ENCODE peak calls at places on chromosome 17, in ten cellular contexts. One of them, this sample, is unnamed.

GRCh38 chr17:61248399-61248798 is 151.2 kb upstream of the TBX2 start:
- DNase-seq in progenitor cell of endocrine pancreas: no peak
- DNase-seq in H1: no peak
- DNase-seq in mammary epithelial cell: no peak
- DNase-seq in endodermal cell: no peak
- DNase-seq in HFF-Myc: no peak
- DNase-seq in right lobe of liver: no peak
- DNase-seq in Calu3: no peak
- DNase-seq in GM20000: no peak
- DNase-seq in astrocyte of the spinal cord: peak
- DNase-seq in this sample: no peak

GRCh38 chr17:74435775-74436359 is 4.0 kb downstream of the GPRC5C start:
- DNase-seq in progenitor cell of endocrine pancreas: no peak
- DNase-seq in H1: no peak
- DNase-seq in mammary epithelial cell: no peak
- DNase-seq in endodermal cell: peak
- DNase-seq in HFF-Myc: no peak
- DNase-seq in right lobe of liver: no peak
- DNase-seq in Calu3: no peak
- DNase-seq in GM20000: no peak
- DNase-seq in astrocyte of the spinal cord: no peak
- DNase-seq in this sample: no peak

GRCh38 chr17:60006160-60006559 is 41.6 kb upstream of the RNFT1 start:
- DNase-seq in progenitor cell of endocrine pancreas: no peak
- DNase-seq in H1: no peak
- DNase-seq in mammary epithelial cell: no peak
- DNase-seq in endodermal cell: peak
- DNase-seq in HFF-Myc: no peak
- DNase-seq in right lobe of liver: no peak
- DNase-seq in Calu3: no peak
- DNase-seq in GM20000: no peak
- DNase-seq in astrocyte of the spinal cord: no peak
- DNase-seq in this sample: no peak

GRCh38 chr17:10149573-10150399 is 48.6 kb downstream of the GAS7 start:
- DNase-seq in progenitor cell of endocrine pancreas: no peak
- DNase-seq in H1: no peak
- DNase-seq in mammary epithelial cell: peak
- DNase-seq in endodermal cell: no peak
- DNase-seq in HFF-Myc: peak
- DNase-seq in right lobe of liver: no peak
- DNase-seq in Calu3: peak
- DNase-seq in GM20000: peak
- DNase-seq in astrocyte of the spinal cord: peak
- DNase-seq in this sample: peak

GRCh38 chr17:17004251-17004996 is 32.5 kb upstream of the TNFRSF13B start:
- DNase-seq in progenitor cell of endocrine pancreas: no peak
- DNase-seq in H1: no peak
- DNase-seq in mammary epithelial cell: no peak
- DNase-seq in endodermal cell: peak
- DNase-seq in HFF-Myc: no peak
- DNase-seq in right lobe of liver: no peak
- DNase-seq in Calu3: no peak
- DNase-seq in GM20000: no peak
- DNase-seq in astrocyte of the spinal cord: no peak
- DNase-seq in this sample: no peak

GRCh38 chr17:36980281-36980761 is 31.6 kb downstream of the AATF start:
- DNase-seq in progenitor cell of endocrine pancreas: no peak
- DNase-seq in H1: no peak
- DNase-seq in mammary epithelial cell: no peak
- DNase-seq in endodermal cell: no peak
- DNase-seq in HFF-Myc: peak
- DNase-seq in right lobe of liver: no peak
- DNase-seq in Calu3: no peak
- DNase-seq in GM20000: no peak
- DNase-seq in astrocyte of the spinal cord: peak
- DNase-seq in this sample: no peak

GRCh38 chr17:30344283-30345088 is 10.6 kb upstream of the TMIGD1 start:
- DNase-seq in progenitor cell of endocrine pancreas: peak
- DNase-seq in H1: no peak
- DNase-seq in mammary epithelial cell: peak
- DNase-seq in endodermal cell: no peak
- DNase-seq in HFF-Myc: no peak
- DNase-seq in right lobe of liver: peak
- DNase-seq in Calu3: peak
- DNase-seq in GM20000: no peak
- DNase-seq in astrocyte of the spinal cord: peak
- DNase-seq in this sample: no peak

GRCh38 chr17:65131946-65132345 is 5.2 kb upstream of the RGS9 start:
- DNase-seq in progenitor cell of endocrine pancreas: no peak
- DNase-seq in H1: no peak
- DNase-seq in mammary epithelial cell: peak
- DNase-seq in endodermal cell: no peak
- DNase-seq in HFF-Myc: peak
- DNase-seq in right lobe of liver: peak
- DNase-seq in Calu3: no peak
- DNase-seq in GM20000: no peak
- DNase-seq in astrocyte of the spinal cord: peak
- DNase-seq in this sample: no peak

GRCh38 chr17:39981207-39982068 is 831 bp downstream of the PSMD3 start:
- DNase-seq in progenitor cell of endocrine pancreas: no peak
- DNase-seq in H1: no peak
- DNase-seq in mammary epithelial cell: no peak
- DNase-seq in endodermal cell: no peak
- DNase-seq in HFF-Myc: no peak
- DNase-seq in right lobe of liver: no peak
- DNase-seq in Calu3: no peak
- DNase-seq in GM20000: no peak
- DNase-seq in astrocyte of the spinal cord: peak
- DNase-seq in this sample: no peak

GRCh38 chr17:39980402-39981206 is at the start of gene PSMD3:
- DNase-seq in progenitor cell of endocrine pancreas: peak
- DNase-seq in H1: peak
- DNase-seq in mammary epithelial cell: peak
- DNase-seq in endodermal cell: peak
- DNase-seq in HFF-Myc: peak
- DNase-seq in right lobe of liver: peak
- DNase-seq in Calu3: peak
- DNase-seq in GM20000: peak
- DNase-seq in astrocyte of the spinal cord: peak
- DNase-seq in this sample: peak

GRCh38 chr17:39979021-39979660 is 1.5 kb upstream of the PSMD3 start:
- DNase-seq in progenitor cell of endocrine pancreas: no peak
- DNase-seq in H1: no peak
- DNase-seq in mammary epithelial cell: peak
- DNase-seq in endodermal cell: no peak
- DNase-seq in HFF-Myc: no peak
- DNase-seq in right lobe of liver: no peak
- DNase-seq in Calu3: no peak
- DNase-seq in GM20000: no peak
- DNase-seq in astrocyte of the spinal cord: peak
- DNase-seq in this sample: no peak

GRCh38 chr17:39982069-39982371 is 1.4 kb downstream of the PSMD3 start:
- DNase-seq in progenitor cell of endocrine pancreas: no peak
- DNase-seq in H1: no peak
- DNase-seq in mammary epithelial cell: no peak
- DNase-seq in endodermal cell: no peak
- DNase-seq in HFF-Myc: no peak
- DNase-seq in right lobe of liver: no peak
- DNase-seq in Calu3: no peak
- DNase-seq in GM20000: no peak
- DNase-seq in astrocyte of the spinal cord: no peak
- DNase-seq in this sample: no peak

DNA sequence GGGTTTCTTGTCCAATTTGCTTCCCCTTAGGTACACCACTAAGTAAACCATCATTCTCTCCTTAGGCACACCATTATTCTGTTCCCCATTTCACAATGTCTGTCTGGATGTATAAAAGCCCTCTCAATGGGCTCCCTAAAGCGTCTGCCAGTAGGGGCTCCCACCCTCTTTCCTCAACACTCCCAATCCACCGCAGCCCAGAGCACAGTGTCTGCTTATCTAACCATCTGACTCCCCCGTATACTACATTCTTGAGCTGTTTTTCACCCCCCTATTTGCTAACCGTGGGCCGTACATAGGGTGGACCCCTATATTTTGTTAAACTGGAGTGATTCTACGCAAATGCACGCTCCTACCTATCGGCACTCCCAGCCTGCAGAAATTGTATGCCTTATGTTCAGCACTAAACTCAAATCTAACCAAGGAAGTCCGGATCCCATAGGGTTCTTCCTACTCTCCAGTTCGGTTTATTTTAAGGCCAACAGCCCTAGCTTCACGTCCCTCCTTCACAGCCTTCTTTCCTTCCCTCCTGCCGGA is 674 bp upstream of the PSMD3 start:
- DNase-seq in progenitor cell of endocrine pancreas: peak
- DNase-seq in H1: no peak
- DNase-seq in mammary epithelial cell: peak
- DNase-seq in endodermal cell: peak
- DNase-seq in HFF-Myc: no peak
- DNase-seq in right lobe of liver: no peak
- DNase-seq in Calu3: peak
- DNase-seq in GM20000: peak
- DNase-seq in astrocyte of the spinal cord: no peak
- DNase-seq in this sample: no peak
- TF ChIP-seq CTCF in progenitor cell of endocrine pancreas: peak
- TF ChIP-seq CTCF in H1: no peak
- TF ChIP-seq CTCF in mammary epithelial cell: no peak
- TF ChIP-seq CTCF in endodermal cell: no peak
- TF ChIP-seq CTCF in HFF-Myc: peak
- TF ChIP-seq CTCF in right lobe of liver: no peak
- TF ChIP-seq CTCF in Calu3: no peak
- TF ChIP-seq CTCF in GM20000: no peak
- TF ChIP-seq CTCF in astrocyte of the spinal cord: peak
- TF ChIP-seq CTCF in this sample: no peak

GRCh38 chr17:45992904-45993303 is 6.1 kb upstream of the STH start:
- DNase-seq in progenitor cell of endocrine pancreas: no peak
- DNase-seq in H1: no peak
- DNase-seq in mammary epithelial cell: no peak
- DNase-seq in endodermal cell: peak
- DNase-seq in HFF-Myc: no peak
- DNase-seq in right lobe of liver: no peak
- DNase-seq in Calu3: no peak
- DNase-seq in GM20000: no peak
- DNase-seq in astrocyte of the spinal cord: no peak
- DNase-seq in this sample: no peak

GRCh38 chr17:45989759-45990158 is 9.3 kb upstream of the STH start:
- DNase-seq in progenitor cell of endocrine pancreas: no peak
- DNase-seq in H1: no peak
- DNase-seq in mammary epithelial cell: no peak
- DNase-seq in endodermal cell: no peak
- DNase-seq in HFF-Myc: no peak
- DNase-seq in right lobe of liver: no peak
- DNase-seq in Calu3: no peak
- DNase-seq in GM20000: no peak
- DNase-seq in astrocyte of the spinal cord: no peak
- DNase-seq in this sample: no peak

GRCh38 chr17:45992175-45992574 is 6.9 kb upstream of the STH start:
- DNase-seq in progenitor cell of endocrine pancreas: no peak
- DNase-seq in H1: no peak
- DNase-seq in mammary epithelial cell: no peak
- DNase-seq in endodermal cell: no peak
- DNase-seq in HFF-Myc: no peak
- DNase-seq in right lobe of liver: no peak
- DNase-seq in Calu3: no peak
- DNase-seq in GM20000: no peak
- DNase-seq in astrocyte of the spinal cord: no peak
- DNase-seq in this sample: no peak

GRCh38 chr17:45991341-45991740 is 7.7 kb upstream of the STH start:
- DNase-seq in progenitor cell of endocrine pancreas: no peak
- DNase-seq in H1: no peak
- DNase-seq in mammary epithelial cell: no peak
- DNase-seq in endodermal cell: no peak
- DNase-seq in HFF-Myc: no peak
- DNase-seq in right lobe of liver: no peak
- DNase-seq in Calu3: no peak
- DNase-seq in GM20000: no peak
- DNase-seq in astrocyte of the spinal cord: no peak
- DNase-seq in this sample: no peak

GRCh38 chr17:45990836-45991235 is 8.2 kb upstream of the STH start:
- DNase-seq in progenitor cell of endocrine pancreas: no peak
- DNase-seq in H1: no peak
- DNase-seq in mammary epithelial cell: no peak
- DNase-seq in endodermal cell: no peak
- DNase-seq in HFF-Myc: no peak
- DNase-seq in right lobe of liver: no peak
- DNase-seq in Calu3: no peak
- DNase-seq in GM20000: no peak
- DNase-seq in astrocyte of the spinal cord: no peak
- DNase-seq in this sample: no peak
- TF ChIP-seq CTCF in progenitor cell of endocrine pancreas: peak
- TF ChIP-seq CTCF in H1: no peak
- TF ChIP-seq CTCF in mammary epithelial cell: no peak
- TF ChIP-seq CTCF in endodermal cell: peak
- TF ChIP-seq CTCF in HFF-Myc: peak
- TF ChIP-seq CTCF in right lobe of liver: no peak
- TF ChIP-seq CTCF in Calu3: no peak
- TF ChIP-seq CTCF in GM20000: no peak
- TF ChIP-seq CTCF in astrocyte of the spinal cord: peak
- TF ChIP-seq CTCF in this sample: no peak

DNA sequence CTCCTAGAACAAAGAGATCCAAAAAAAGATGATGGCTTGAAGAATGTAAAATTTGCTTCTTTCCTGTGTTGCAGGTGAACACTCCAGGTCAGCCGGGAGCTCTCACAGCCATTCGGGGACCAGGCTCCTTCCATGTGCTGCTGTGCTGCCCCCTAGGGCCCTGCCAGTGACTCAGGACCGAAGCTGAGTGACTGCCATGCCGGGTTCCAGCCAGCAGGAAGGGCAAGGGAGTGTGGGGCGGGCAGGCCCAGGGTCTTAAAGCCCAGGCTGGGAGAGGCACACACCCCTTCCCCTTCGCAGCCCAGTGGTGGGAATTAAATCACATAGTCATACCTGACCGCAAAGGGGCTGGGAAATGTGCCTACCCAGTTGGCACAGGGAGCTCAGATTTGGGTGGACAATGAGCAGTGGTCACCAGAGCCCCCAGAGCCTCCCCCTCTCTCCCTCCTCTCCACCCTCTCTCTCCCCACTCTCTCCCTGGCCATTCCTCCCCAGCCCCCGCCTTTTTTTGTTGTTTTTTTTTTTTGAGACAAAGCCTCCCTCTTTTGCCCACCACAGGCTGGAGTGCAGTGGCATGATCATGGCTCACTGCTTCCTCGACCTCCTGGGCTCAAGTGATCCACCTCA is 11.5 kb downstream of the EPOP start:
- DNase-seq in progenitor cell of endocrine pancreas: peak
- DNase-seq in H1: peak
- DNase-seq in mammary epithelial cell: peak
- DNase-seq in endodermal cell: peak
- DNase-seq in HFF-Myc: peak
- DNase-seq in right lobe of liver: peak
- DNase-seq in Calu3: peak
- DNase-seq in GM20000: peak
- DNase-seq in astrocyte of the spinal cord: peak
- DNase-seq in this sample: no peak
- TF ChIP-seq CTCF in progenitor cell of endocrine pancreas: peak
- TF ChIP-seq CTCF in H1: peak
- TF ChIP-seq CTCF in mammary epithelial cell: peak
- TF ChIP-seq CTCF in endodermal cell: peak
- TF ChIP-seq CTCF in HFF-Myc: peak
- TF ChIP-seq CTCF in right lobe of liver: peak
- TF ChIP-seq CTCF in Calu3: peak
- TF ChIP-seq CTCF in GM20000: peak
- TF ChIP-seq CTCF in astrocyte of the spinal cord: peak
- TF ChIP-seq CTCF in this sample: peak

DNA sequence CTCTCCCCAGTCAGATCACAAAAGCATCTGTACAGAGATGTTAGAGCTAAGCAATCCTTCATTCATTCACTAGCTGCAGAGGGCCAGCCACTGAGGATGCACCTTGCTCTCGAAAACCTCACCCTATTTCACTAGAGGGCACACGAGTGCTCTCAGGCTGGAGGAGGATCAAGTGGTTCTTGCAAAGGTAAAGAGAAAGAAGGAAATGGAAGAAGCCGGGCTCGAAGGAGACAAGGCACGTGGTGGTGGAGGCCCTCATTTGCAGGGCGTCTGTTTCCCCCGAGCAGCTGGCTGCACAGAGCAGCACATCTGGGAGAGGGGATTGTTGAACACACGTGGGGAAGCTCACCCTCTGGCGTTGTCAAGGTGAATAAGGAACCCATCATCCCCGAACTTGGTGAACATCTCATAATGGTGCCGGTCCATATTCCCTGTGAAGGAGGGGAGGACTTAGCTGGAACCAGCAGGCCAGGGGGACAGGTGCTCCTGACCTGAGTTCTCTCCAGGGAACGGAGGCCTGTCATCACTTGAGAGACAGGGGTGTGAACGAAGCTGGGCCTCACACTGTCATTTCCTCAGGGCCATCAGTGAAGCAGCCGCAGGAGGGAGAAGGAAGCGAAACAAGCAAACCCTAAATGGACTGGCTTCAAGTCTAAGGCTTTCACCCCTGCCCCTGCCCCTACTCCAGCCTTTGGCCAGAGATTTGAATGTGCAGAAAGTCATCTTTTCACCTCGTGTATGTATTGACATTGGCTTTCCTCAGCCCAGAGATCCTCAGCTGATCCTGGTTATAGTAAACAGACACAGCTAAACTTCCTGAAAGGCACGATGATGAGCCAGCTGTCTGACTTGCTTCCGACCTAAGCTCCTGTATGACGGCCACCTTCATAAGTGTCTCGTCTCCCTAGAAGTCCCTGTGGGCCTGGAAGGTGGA is 27.6 kb downstream of the PRKAR1A start:
- DNase-seq in progenitor cell of endocrine pancreas: no peak
- DNase-seq in H1: no peak
- DNase-seq in mammary epithelial cell: peak
- DNase-seq in endodermal cell: peak
- DNase-seq in HFF-Myc: peak
- DNase-seq in right lobe of liver: peak
- DNase-seq in Calu3: peak
- DNase-seq in GM20000: no peak
- DNase-seq in astrocyte of the spinal cord: peak
- DNase-seq in this sample: no peak
- TF ChIP-seq CTCF in progenitor cell of endocrine pancreas: peak
- TF ChIP-seq CTCF in H1: peak
- TF ChIP-seq CTCF in mammary epithelial cell: peak
- TF ChIP-seq CTCF in endodermal cell: peak
- TF ChIP-seq CTCF in HFF-Myc: peak
- TF ChIP-seq CTCF in right lobe of liver: peak
- TF ChIP-seq CTCF in Calu3: no peak
- TF ChIP-seq CTCF in GM20000: peak
- TF ChIP-seq CTCF in astrocyte of the spinal cord: no peak
- TF ChIP-seq CTCF in this sample: peak

This sample was measured in CD14-positive monocyte.